ENCODE peak calls at places on chromosomes 5 and 9, in four cellular contexts. One of them, this sample, is unnamed.
A peak's percentile ranks its signal among the peaks of the same experiment; 100 is the strongest.

GRCh38 chr5:82011761-82012160 is 39.9 kb downstream of the ATG10 start:
- DNase-seq in K562: no peak
- DNase-seq in HepG2: no peak
- DNase-seq in GM12878: no peak
- DNase-seq in this sample: no peak

GRCh38 chr9:27414215-27414731 is 109.8 kb upstream of the IFNK start:
- DNase-seq in K562: peak; percentile 17
- DNase-seq in HepG2: no peak
- DNase-seq in GM12878: no peak
- DNase-seq in this sample: no peak

GRCh38 chr5:115490601-115491000 is 54.0 kb downstream of the FEM1C start:
- DNase-seq in K562: no peak
- DNase-seq in HepG2: no peak
- DNase-seq in GM12878: no peak
- DNase-seq in this sample: no peak

GRCh38 chr5:10555134-10555733 is 8.6 kb upstream of the ANKRD33B start:
- DNase-seq in K562: peak; percentile 7
- DNase-seq in HepG2: no peak
- DNase-seq in GM12878: no peak
- DNase-seq in this sample: no peak

GRCh38 chr5:139642891-139643871 is 5.0 kb upstream of the CXXC5 start:
- DNase-seq in K562: no peak
- DNase-seq in HepG2: peak; percentile 79
- DNase-seq in GM12878: no peak
- DNase-seq in this sample: no peak

GRCh38 chr5:138706655-138707480 is 46.4 kb upstream of the CTNNA1 start:
- DNase-seq in K562: no peak
- DNase-seq in HepG2: no peak
- DNase-seq in GM12878: no peak
- DNase-seq in this sample: no peak

GRCh38 chr5:168819004-168819626 is 239.9 kb upstream of the PANK3 start:
- DNase-seq in K562: no peak
- DNase-seq in HepG2: no peak
- DNase-seq in GM12878: no peak
- DNase-seq in this sample: no peak

GRCh38 chr9:97518909-97519307 is 17.4 kb downstream of the TMOD1 start:
- DNase-seq in K562: peak; percentile 59
- DNase-seq in HepG2: no peak
- DNase-seq in GM12878: no peak
- DNase-seq in this sample: no peak

GRCh38 chr5:173699959-173700358 is 83.5 kb upstream of the BOD1 start:
- DNase-seq in K562: peak; percentile 49
- DNase-seq in HepG2: no peak
- DNase-seq in GM12878: no peak
- DNase-seq in this sample: no peak

GRCh38 chr9:133770076-133770777 is 32.1 kb upstream of the SARDH start:
- DNase-seq in K562: no peak
- DNase-seq in HepG2: no peak
- DNase-seq in GM12878: no peak
- DNase-seq in this sample: peak; percentile 8

GRCh38 chr5:88826959-88827585 is 55.9 kb downstream of the MEF2C start:
- DNase-seq in K562: peak; percentile 52
- DNase-seq in HepG2: no peak
- DNase-seq in GM12878: peak; percentile 98
- DNase-seq in this sample: no peak

GRCh38 chr5:72566746-72567145 is 59.5 kb upstream of the ZNF366 start:
- DNase-seq in K562: no peak
- DNase-seq in HepG2: no peak
- DNase-seq in GM12878: no peak
- DNase-seq in this sample: no peak

GRCh38 chr5:35771321-35771720 is 85.4 kb upstream of the IL7R start:
- DNase-seq in K562: no peak
- DNase-seq in HepG2: no peak
- DNase-seq in GM12878: no peak
- DNase-seq in this sample: no peak

GRCh38 chr9:18606831-18607230 is 132.9 kb downstream of the ADAMTSL1 start:
- DNase-seq in K562: no peak
- DNase-seq in HepG2: no peak
- DNase-seq in GM12878: no peak
- DNase-seq in this sample: peak; percentile 14

GRCh38 chr9:110626109-110626829 is 42.3 kb upstream of the MUSK start:
- DNase-seq in K562: no peak
- DNase-seq in HepG2: no peak
- DNase-seq in GM12878: peak; percentile 51
- DNase-seq in this sample: no peak

GRCh38 chr9:33924978-33925797 is 108.2 kb downstream of the UBE2R2 start:
- DNase-seq in K562: peak; percentile 30
- DNase-seq in HepG2: peak; percentile 61
- DNase-seq in GM12878: no peak
- DNase-seq in this sample: peak; percentile 69

GRCh38 chr5:153658606-153659005 is 168.1 kb downstream of the GRIA1 start:
- DNase-seq in K562: no peak
- DNase-seq in HepG2: no peak
- DNase-seq in GM12878: no peak
- DNase-seq in this sample: no peak

GRCh38 chr9:4661165-4662095 is 664 bp upstream of the PLPP6 start:
- DNase-seq in K562: no peak
- DNase-seq in HepG2: no peak
- DNase-seq in GM12878: no peak
- DNase-seq in this sample: no peak

GRCh38 chr9:109977521-109977920 is 197.5 kb downstream of the PALM2AKAP2 start:
- DNase-seq in K562: no peak
- DNase-seq in HepG2: no peak
- DNase-seq in GM12878: no peak
- DNase-seq in this sample: no peak

GRCh38 chr5:180557201-180557809 is 34.0 kb downstream of the SCGB3A1 start:
- DNase-seq in K562: no peak
- DNase-seq in HepG2: no peak
- DNase-seq in GM12878: no peak
- DNase-seq in this sample: no peak

GRCh38 chr9:117678882-117679281 is 25.3 kb upstream of the TLR4 start:
- DNase-seq in K562: no peak
- DNase-seq in HepG2: no peak
- DNase-seq in GM12878: no peak
- DNase-seq in this sample: no peak

GRCh38 chr5:138666226-138666742 is 86.9 kb upstream of the CTNNA1 start:
- DNase-seq in K562: no peak
- DNase-seq in HepG2: no peak
- DNase-seq in GM12878: no peak
- DNase-seq in this sample: no peak

GRCh38 chr9:101601904-101602765 is 7.4 kb upstream of the PPP3R2 start:
- DNase-seq in K562: peak; percentile 42
- DNase-seq in HepG2: peak; percentile 46
- DNase-seq in GM12878: no peak
- DNase-seq in this sample: peak; percentile 22

GRCh38 chr5:121793791-121794190 is 57.9 kb upstream of the FTMT start:
- DNase-seq in K562: no peak
- DNase-seq in HepG2: no peak
- DNase-seq in GM12878: no peak
- DNase-seq in this sample: no peak

GRCh38 chr5:143887302-143887638 is 75.3 kb downstream of the HMHB1 start:
- DNase-seq in K562: no peak
- DNase-seq in HepG2: no peak
- DNase-seq in GM12878: no peak
- DNase-seq in this sample: no peak

GRCh38 chr5:178839319-178839704 is 20.4 kb upstream of the ZNF354B start:
- DNase-seq in K562: peak; percentile 27
- DNase-seq in HepG2: peak; percentile 38
- DNase-seq in GM12878: no peak
- DNase-seq in this sample: peak; percentile 90
- TF ChIP-seq CREM in K562: peak; percentile 11
- TF ChIP-seq CREM in HepG2: no peak
- TF ChIP-seq CREM in GM12878: no peak
- TF ChIP-seq CREM in this sample: no peak

DNA sequence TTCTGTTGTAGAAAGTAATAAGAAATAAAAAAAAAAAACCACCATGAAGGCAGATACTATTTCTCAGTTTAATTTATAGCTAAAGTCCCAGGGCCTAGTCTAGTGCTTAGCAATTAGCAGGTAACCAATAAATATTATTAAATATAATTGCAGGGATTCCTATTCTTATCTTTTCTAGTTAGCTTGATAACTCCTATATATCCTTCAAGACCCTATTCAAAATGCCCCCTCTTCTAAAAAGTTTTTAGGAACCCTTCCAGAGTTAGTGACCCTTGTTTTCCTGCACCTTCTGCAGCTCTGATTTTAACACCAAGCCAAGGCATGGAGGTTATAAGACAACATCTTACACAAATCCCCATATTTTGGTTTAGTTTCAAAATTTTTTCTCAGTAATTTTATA is 24.6 kb upstream of the ALDH1B1 start:
- DNase-seq in K562: no peak
- DNase-seq in HepG2: no peak
- DNase-seq in GM12878: no peak
- DNase-seq in this sample: no peak
- TF ChIP-seq CREM in K562: no peak
- TF ChIP-seq CREM in HepG2: no peak
- TF ChIP-seq CREM in GM12878: no peak
- TF ChIP-seq CREM in this sample: no peak

GRCh38 chr9:131639771-131640437 is 94.6 kb downstream of the PRRT1B start:
- DNase-seq in K562: no peak
- DNase-seq in HepG2: no peak
- DNase-seq in GM12878: no peak
- DNase-seq in this sample: no peak
- TF ChIP-seq CREM in K562: no peak
- TF ChIP-seq CREM in HepG2: no peak
- TF ChIP-seq CREM in GM12878: no peak
- TF ChIP-seq CREM in this sample: no peak

DNA sequence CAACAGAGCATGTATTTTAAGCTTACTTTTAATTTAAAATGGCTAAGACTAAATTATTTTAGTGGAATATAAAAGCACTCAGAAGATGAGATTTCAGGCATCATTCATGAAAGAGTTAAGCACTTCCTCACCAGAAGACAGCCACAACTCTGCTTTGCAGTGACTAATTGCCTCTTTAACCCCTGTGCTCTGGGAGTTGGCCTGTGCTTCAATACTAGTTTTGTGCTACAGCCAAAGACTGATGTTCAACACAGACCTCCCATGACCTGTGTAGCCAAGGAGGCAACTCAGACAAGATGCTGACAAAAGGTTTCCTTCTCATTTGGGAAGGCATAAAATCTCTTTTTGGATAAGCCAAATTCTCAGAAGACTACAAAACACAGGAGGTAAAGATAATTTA is 353.5 kb downstream of the FBXL17 start:
- DNase-seq in K562: no peak
- DNase-seq in HepG2: no peak
- DNase-seq in GM12878: no peak
- DNase-seq in this sample: no peak
- TF ChIP-seq CREM in K562: no peak
- TF ChIP-seq CREM in HepG2: no peak
- TF ChIP-seq CREM in GM12878: no peak
- TF ChIP-seq CREM in this sample: no peak

This sample was measured in WTC11.